ENCODE peak calls at places on chromosomes 16 and 17, in six cellular contexts. One of them, this sample, is unnamed.

GRCh38 chr16:84527486-84528269 is 23.2 kb upstream of the MEAK7 start:
- DNase-seq in GM23338: no peak
- DNase-seq in HepG2: no peak
- DNase-seq in PC-9: no peak
- DNase-seq in left ventricle myocardium inferior: no peak
- DNase-seq in tibial artery: peak; percentile 52
- DNase-seq in this sample: no peak

GRCh38 chr17:79956853-79957252 is 78.8 kb downstream of the TBC1D16 start:
- DNase-seq in GM23338: no peak
- DNase-seq in HepG2: no peak
- DNase-seq in PC-9: no peak
- DNase-seq in left ventricle myocardium inferior: peak; percentile 11
- DNase-seq in tibial artery: no peak
- DNase-seq in this sample: no peak

GRCh38 chr17:20995164-20995872 is 47.5 kb downstream of the USP22 start:
- DNase-seq in GM23338: no peak
- DNase-seq in HepG2: no peak
- DNase-seq in PC-9: no peak
- DNase-seq in left ventricle myocardium inferior: no peak
- DNase-seq in tibial artery: peak; percentile 21
- DNase-seq in this sample: no peak

GRCh38 chr17:65228734-65229390 is 91.7 kb downstream of the RGS9 start:
- DNase-seq in GM23338: no peak
- DNase-seq in HepG2: no peak
- DNase-seq in PC-9: peak; percentile 67
- DNase-seq in left ventricle myocardium inferior: no peak
- DNase-seq in tibial artery: no peak
- DNase-seq in this sample: no peak

GRCh38 chr17:82932146-82933005 is 92.6 kb upstream of the ZNF750 start:
- DNase-seq in GM23338: no peak
- DNase-seq in HepG2: no peak
- DNase-seq in PC-9: no peak
- DNase-seq in left ventricle myocardium inferior: peak; percentile 7
- DNase-seq in tibial artery: no peak
- DNase-seq in this sample: no peak

GRCh38 chr17:74452027-74452840 is 14.2 kb upstream of the CD300A start:
- DNase-seq in GM23338: no peak
- DNase-seq in HepG2: no peak
- DNase-seq in PC-9: no peak
- DNase-seq in left ventricle myocardium inferior: no peak
- DNase-seq in tibial artery: no peak
- DNase-seq in this sample: no peak

GRCh38 chr17:51166198-51166986 is at the start of gene NME2:
- DNase-seq in GM23338: peak; percentile 93
- DNase-seq in HepG2: peak; percentile 89
- DNase-seq in PC-9: peak; percentile 79
- DNase-seq in left ventricle myocardium inferior: peak; percentile 91
- DNase-seq in tibial artery: peak; percentile 91
- DNase-seq in this sample: peak; percentile 39

GRCh38 chr16:49854227-49855203 is 1.4 kb downstream of the ZNF423 start:
- DNase-seq in GM23338: peak; percentile 74
- DNase-seq in HepG2: no peak
- DNase-seq in PC-9: no peak
- DNase-seq in left ventricle myocardium inferior: peak; percentile 53
- DNase-seq in tibial artery: peak; percentile 34
- DNase-seq in this sample: no peak

GRCh38 chr17:74531231-74531761 is at the start of gene CD300LB:
- DNase-seq in GM23338: no peak
- DNase-seq in HepG2: no peak
- DNase-seq in PC-9: no peak
- DNase-seq in left ventricle myocardium inferior: no peak
- DNase-seq in tibial artery: no peak
- DNase-seq in this sample: no peak

GRCh38 chr17:70208080-70208794 is 38.9 kb downstream of the KCNJ2 start:
- DNase-seq in GM23338: no peak
- DNase-seq in HepG2: no peak
- DNase-seq in PC-9: no peak
- DNase-seq in left ventricle myocardium inferior: no peak
- DNase-seq in tibial artery: no peak
- DNase-seq in this sample: no peak

GRCh38 chr17:51397361-51398127 is 137.2 kb downstream of the UTP18 start:
- DNase-seq in GM23338: no peak
- DNase-seq in HepG2: no peak
- DNase-seq in PC-9: peak; percentile 44
- DNase-seq in left ventricle myocardium inferior: no peak
- DNase-seq in tibial artery: no peak
- DNase-seq in this sample: peak; percentile 82

GRCh38 chr17:17060001-17060929 is 18.0 kb downstream of the MPRIP start:
- DNase-seq in GM23338: no peak
- DNase-seq in HepG2: no peak
- DNase-seq in PC-9: no peak
- DNase-seq in left ventricle myocardium inferior: no peak
- DNase-seq in tibial artery: peak; percentile 9
- DNase-seq in this sample: no peak

GRCh38 chr16:80954985-80955384 is 51.7 kb downstream of the CMC2 start:
- DNase-seq in GM23338: no peak
- DNase-seq in HepG2: peak; percentile 56
- DNase-seq in PC-9: peak; percentile 26
- DNase-seq in left ventricle myocardium inferior: no peak
- DNase-seq in tibial artery: no peak
- DNase-seq in this sample: no peak

GRCh38 chr16:80947708-80948615 is 58.7 kb downstream of the CMC2 start:
- DNase-seq in GM23338: no peak
- DNase-seq in HepG2: no peak
- DNase-seq in PC-9: no peak
- DNase-seq in left ventricle myocardium inferior: no peak
- DNase-seq in tibial artery: no peak
- DNase-seq in this sample: no peak

GRCh38 chr16:80946481-80946880 is 60.2 kb downstream of the CMC2 start:
- DNase-seq in GM23338: no peak
- DNase-seq in HepG2: no peak
- DNase-seq in PC-9: no peak
- DNase-seq in left ventricle myocardium inferior: no peak
- DNase-seq in tibial artery: no peak
- DNase-seq in this sample: no peak

GRCh38 chr16:80947239-80947638 is 59.4 kb downstream of the CMC2 start:
- DNase-seq in GM23338: no peak
- DNase-seq in HepG2: no peak
- DNase-seq in PC-9: no peak
- DNase-seq in left ventricle myocardium inferior: no peak
- DNase-seq in tibial artery: no peak
- DNase-seq in this sample: no peak

DNA sequence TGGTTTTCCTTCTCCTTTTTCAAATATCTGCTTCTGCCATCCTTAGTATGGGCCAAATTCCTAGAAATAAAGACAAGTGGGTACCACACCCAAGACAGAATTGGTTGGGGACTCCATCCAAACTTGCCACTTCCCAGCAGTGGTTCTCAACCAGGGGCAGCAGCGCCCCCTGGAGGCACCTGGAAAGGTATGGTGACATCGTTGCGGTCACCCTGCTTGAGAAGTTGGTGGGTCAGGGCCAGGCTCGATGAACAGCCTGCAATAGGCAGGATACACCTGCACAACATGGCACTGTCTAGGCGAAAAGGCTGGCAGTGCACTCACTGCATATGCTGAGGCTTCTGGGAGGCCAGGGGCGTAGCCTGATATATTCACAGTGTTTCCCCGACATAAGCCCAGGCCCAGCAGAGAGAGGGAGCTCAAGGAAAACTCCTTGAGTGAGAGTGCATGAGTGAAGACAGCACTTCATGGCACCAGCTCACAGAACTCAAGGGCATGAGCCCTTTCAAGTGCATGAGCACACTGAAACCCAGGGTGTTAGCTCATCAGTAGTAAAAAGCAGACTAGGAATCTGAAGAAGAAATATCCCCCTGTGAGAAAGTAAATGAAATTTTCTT is 57.7 kb downstream of the CMC2 start:
- DNase-seq in GM23338: peak; percentile 91
- DNase-seq in HepG2: peak; percentile 62
- DNase-seq in PC-9: no peak
- DNase-seq in left ventricle myocardium inferior: peak; percentile 58
- DNase-seq in tibial artery: peak; percentile 45
- DNase-seq in this sample: no peak
- TF ChIP-seq CTCF in GM23338: peak; percentile 95
- TF ChIP-seq CTCF in HepG2: peak; percentile 94
- TF ChIP-seq CTCF in PC-9: no peak
- TF ChIP-seq CTCF in left ventricle myocardium inferior: peak; percentile 71
- TF ChIP-seq CTCF in tibial artery: peak; percentile 42
- TF ChIP-seq CTCF in this sample: peak; percentile 61

DNA sequence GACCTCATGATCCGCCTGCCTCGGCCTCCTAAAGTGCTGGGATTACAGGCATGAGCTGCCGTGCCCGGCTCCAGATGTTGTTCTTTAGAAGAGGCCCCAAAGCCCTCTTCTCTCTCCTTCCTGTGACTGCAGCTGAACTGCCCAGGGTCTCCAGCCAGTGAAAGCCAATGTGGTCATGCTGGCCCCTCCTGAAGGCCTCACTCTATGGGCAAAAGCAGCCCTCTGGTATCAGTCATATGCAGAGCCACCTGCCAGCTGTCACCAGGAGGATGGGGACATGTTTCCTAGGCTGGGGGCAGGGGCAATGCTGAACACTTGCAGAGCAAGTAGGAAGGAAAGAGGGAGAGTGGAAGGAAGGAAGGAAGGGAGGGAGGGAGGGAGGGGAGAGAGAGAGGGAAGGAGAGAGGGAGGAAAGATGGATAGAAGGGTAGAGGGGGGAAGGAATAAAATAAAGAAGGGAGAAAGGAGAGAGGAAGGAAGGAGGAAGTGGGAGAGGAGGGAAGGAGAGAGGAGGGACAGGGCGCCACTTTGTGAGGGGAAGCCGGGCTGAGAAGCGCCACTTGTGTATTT is 36.0 kb downstream of the SOCS3 start:
- DNase-seq in GM23338: no peak
- DNase-seq in HepG2: no peak
- DNase-seq in PC-9: no peak
- DNase-seq in left ventricle myocardium inferior: no peak
- DNase-seq in tibial artery: no peak
- DNase-seq in this sample: no peak
- H3K4me3 ChIP-seq in GM23338: no peak overlapping the region
- H3K4me3 ChIP-seq in HepG2: no peak overlapping the region
- H3K4me3 ChIP-seq in PC-9: no peak overlapping the region
- H3K4me3 ChIP-seq in left ventricle myocardium inferior: peak overlapping the region; percentile 32
- H3K4me3 ChIP-seq in tibial artery: no peak overlapping the region
- H3K4me3 ChIP-seq in this sample: no peak overlapping the region

DNA sequence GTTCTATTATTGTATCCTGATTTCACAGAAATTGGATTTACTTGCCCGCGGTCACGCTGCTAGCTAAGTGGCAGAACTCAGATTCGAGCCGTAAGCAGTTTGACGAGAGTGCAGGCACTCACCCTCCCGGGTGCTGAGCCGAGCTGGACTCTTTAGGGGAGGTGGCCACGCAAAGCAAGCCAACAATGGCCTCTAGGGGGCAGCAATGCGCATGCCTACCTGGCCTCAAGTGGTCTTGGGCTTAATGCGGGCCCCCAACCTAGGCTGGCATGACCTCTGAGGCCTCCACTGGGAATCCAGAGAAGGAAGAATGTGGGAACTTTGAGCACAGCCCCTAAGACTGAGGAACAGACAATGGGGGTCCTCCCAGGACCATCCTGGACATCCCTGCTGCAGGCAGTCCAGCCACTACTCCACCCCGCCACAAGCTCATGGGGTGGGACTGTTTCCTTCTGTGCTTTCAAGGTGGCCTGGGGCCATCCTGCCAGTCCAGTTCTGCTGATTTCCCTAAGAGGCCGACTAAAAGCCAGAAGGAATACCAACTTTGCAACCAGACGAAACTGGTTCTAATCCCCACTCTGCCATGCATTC is 276.5 kb downstream of the XYLT1 start:
- DNase-seq in GM23338: peak; percentile 88
- DNase-seq in HepG2: no peak
- DNase-seq in PC-9: no peak
- DNase-seq in left ventricle myocardium inferior: peak; percentile 27
- DNase-seq in tibial artery: peak; percentile 41
- DNase-seq in this sample: no peak
- H3K36me3 ChIP-seq in GM23338: no peaks in the 10 kb centered on the region
- H3K36me3 ChIP-seq in HepG2: no peaks in the 10 kb centered on the region
- H3K36me3 ChIP-seq in PC-9: no peaks in the 10 kb centered on the region
- H3K36me3 ChIP-seq in left ventricle myocardium inferior: no peaks in the 10 kb centered on the region
- H3K36me3 ChIP-seq in tibial artery: peaks cover 6% of the 10 kb centered on the region
- H3K36me3 ChIP-seq in this sample: no peaks in the 10 kb centered on the region

GRCh38 chr16:533391-534088 is 6.0 kb downstream of the CAPN15 start:
- DNase-seq in GM23338: peak; percentile 71
- DNase-seq in HepG2: peak; percentile 77
- DNase-seq in PC-9: no peak
- DNase-seq in left ventricle myocardium inferior: no peak
- DNase-seq in tibial artery: no peak
- DNase-seq in this sample: no peak

GRCh38 chr16:536746-537145 is 9.2 kb downstream of the CAPN15 start:
- DNase-seq in GM23338: no peak
- DNase-seq in HepG2: no peak
- DNase-seq in PC-9: no peak
- DNase-seq in left ventricle myocardium inferior: no peak
- DNase-seq in tibial artery: no peak
- DNase-seq in this sample: no peak

GRCh38 chr16:535446-536405 is 8.2 kb downstream of the CAPN15 start:
- DNase-seq in GM23338: no peak
- DNase-seq in HepG2: no peak
- DNase-seq in PC-9: peak; percentile 92
- DNase-seq in left ventricle myocardium inferior: no peak
- DNase-seq in tibial artery: no peak
- DNase-seq in this sample: no peak

GRCh38 chr16:534089-534635 is 6.7 kb downstream of the CAPN15 start:
- DNase-seq in GM23338: no peak
- DNase-seq in HepG2: no peak
- DNase-seq in PC-9: peak; percentile 41
- DNase-seq in left ventricle myocardium inferior: no peak
- DNase-seq in tibial artery: no peak
- DNase-seq in this sample: no peak

GRCh38 chr16:534856-535445 is 7.4 kb downstream of the CAPN15 start:
- DNase-seq in GM23338: no peak
- DNase-seq in HepG2: no peak
- DNase-seq in PC-9: no peak
- DNase-seq in left ventricle myocardium inferior: no peak
- DNase-seq in tibial artery: no peak
- DNase-seq in this sample: no peak
- TF ChIP-seq CTCF in GM23338: no peak
- TF ChIP-seq CTCF in HepG2: no peak
- TF ChIP-seq CTCF in PC-9: no peak
- TF ChIP-seq CTCF in left ventricle myocardium inferior: no peak
- TF ChIP-seq CTCF in tibial artery: no peak
- TF ChIP-seq CTCF in this sample: no peak

DNA sequence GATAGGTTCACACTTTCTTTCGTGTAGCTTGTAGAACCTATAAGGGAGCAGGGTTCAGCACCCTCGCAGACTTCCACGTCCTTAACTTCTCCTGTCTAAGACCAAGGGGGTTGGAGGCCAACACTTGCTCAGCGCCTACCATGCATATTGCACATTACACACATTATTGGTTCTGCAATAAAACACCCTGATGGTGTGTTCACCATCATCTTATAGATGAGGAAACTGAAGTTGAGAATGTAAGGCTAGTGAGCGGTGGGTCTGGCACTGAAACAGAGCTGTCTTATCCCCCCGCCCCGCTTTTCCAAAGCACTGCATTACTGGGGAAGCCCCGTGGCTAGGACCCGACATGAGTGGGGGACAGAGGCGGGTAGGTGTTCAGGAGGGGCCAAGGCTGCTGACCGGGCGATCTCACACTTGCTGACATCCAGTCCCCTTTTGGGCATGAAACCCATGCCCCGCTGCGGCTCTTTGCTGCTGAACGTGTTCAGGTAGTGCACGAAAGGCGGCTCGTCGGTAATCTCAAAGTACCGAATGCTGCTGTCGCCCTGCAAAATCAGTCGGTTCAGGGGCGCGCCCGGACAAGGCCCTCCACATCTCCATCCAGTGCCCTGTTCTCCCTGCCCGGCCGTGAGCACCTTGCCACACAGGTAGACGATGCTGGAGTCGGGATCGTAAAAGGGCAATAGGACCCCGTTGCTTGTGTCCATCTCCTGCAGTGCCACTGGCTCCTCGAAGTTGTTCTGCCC is 6.2 kb downstream of the CORO6 start:
- DNase-seq in GM23338: peak; percentile 36
- DNase-seq in HepG2: no peak
- DNase-seq in PC-9: no peak
- DNase-seq in left ventricle myocardium inferior: no peak
- DNase-seq in tibial artery: no peak
- DNase-seq in this sample: no peak
- H3K4me3 ChIP-seq in GM23338: peak overlapping the region; percentile 67
- H3K4me3 ChIP-seq in HepG2: peak overlapping the region; percentile 36
- H3K4me3 ChIP-seq in PC-9: no peak overlapping the region
- H3K4me3 ChIP-seq in left ventricle myocardium inferior: peak overlapping the region; percentile 63
- H3K4me3 ChIP-seq in tibial artery: peak overlapping the region; percentile 47
- H3K4me3 ChIP-seq in this sample: peak overlapping the region; percentile 14

This sample was measured in kidney epithelial cell.